ENCODE peak calls at places on chromosomes 5 and 9, in six cellular contexts. T is Panc1, G is GM23338, N is SK-N-SH, K is HCT116, Q is K562. E is an unnamed sample.
A peak's percentile ranks its signal among the peaks of the same experiment; 100 is the strongest.

GRCh38 chr5:130981663-130982062 is 183.4 kb downstream of the HINT1 start:
- DNase-seq in Q (no peak), N (no peak), T (no peak), G (no peak), K (no peak), E (no peak)

GRCh38 chr9:70412678-70413426 is 1.6 kb downstream of the KLF9 start:
- DNase-seq in K (no peak), G (peak; percentile 37), N (peak; percentile 82), Q (peak; percentile 36), T (no peak), E (peak; percentile 31)

GRCh38 chr5:10110228-10110627 is 139.5 kb downstream of the ATPSCKMT start:
- DNase-seq in N (no peak), K (no peak), T (no peak), Q (no peak), G (no peak), E (no peak)

GRCh38 chr5:10306114-10306513 is 1.6 kb downstream of the CMBL start:
- DNase-seq in Q (no peak), G (no peak), N (no peak), T (no peak), K (no peak), E (no peak)

GRCh38 chr9:89985078-89985477 is 380.3 kb downstream of the GADD45G start:
- DNase-seq in G (no peak), N (no peak), T (no peak), K (no peak), Q (no peak), E (no peak)

GRCh38 chr9:88571417-88571816 is 36.4 kb downstream of the NXNL2 start:
- DNase-seq in G (no peak), T (no peak), N (no peak), K (no peak), Q (no peak), E (no peak)

GRCh38 chr9:18629136-18629535 is 155.2 kb downstream of the ADAMTSL1 start:
- DNase-seq in K (no peak), T (no peak), Q (no peak), N (no peak), G (no peak), E (no peak)

GRCh38 chr9:108182950-108183381 is 672.8 kb downstream of the ACTL7B start:
- DNase-seq in Q (no peak), K (no peak), G (no peak), N (no peak), T (no peak), E (no peak)

GRCh38 chr9:459491-460444 is 245.1 kb downstream of the DOCK8 start:
- DNase-seq in N (no peak), T (no peak), K (no peak), Q (no peak), G (peak; percentile 11), E (no peak)

GRCh38 chr9:116494815-116495634 is 192.1 kb upstream of the TRIM32 start:
- DNase-seq in T (peak; percentile 13), Q (peak; percentile 41), G (peak; percentile 83), N (no peak), K (peak; percentile 35), E (peak; percentile 13)

GRCh38 chr5:27594141-27594540 is 555.8 kb upstream of the CDH9 start:
- DNase-seq in G (no peak), K (no peak), T (no peak), Q (no peak), N (no peak), E (no peak)

GRCh38 chr9:82680179-82680935 is 382.6 kb downstream of the RASEF start:
- DNase-seq in Q (no peak), N (peak; percentile 48), T (no peak), G (no peak), K (no peak), E (no peak)

GRCh38 chr9:127595606-127596005 is 16.5 kb upstream of the STXBP1 start:
- DNase-seq in T (no peak), G (no peak), N (no peak), Q (no peak), K (no peak), E (no peak)

GRCh38 chr9:37943329-37944265 is 39.7 kb upstream of the SLC25A51 start:
- DNase-seq in Q (no peak), N (no peak), T (no peak), K (peak; percentile 68), G (peak; percentile 36), E (no peak)

GRCh38 chr9:133351908-133352634 is 4.1 kb downstream of the RPL7A start:
- DNase-seq in N (peak; percentile 71), G (peak; percentile 91), K (no peak), T (no peak), Q (peak; percentile 79), E (no peak)

GRCh38 chr9:109283012-109283411 is 37.8 kb downstream of the EPB41L4B start:
- DNase-seq in T (no peak), K (no peak), N (no peak), Q (no peak), G (no peak), E (no peak)

GRCh38 chr9:69149321-69149807 is 24.7 kb upstream of the TJP2 start:
- DNase-seq in G (peak; percentile 42), Q (no peak), N (no peak), K (no peak), T (no peak), E (no peak)

GRCh38 chr5:120368923-120369715 is 95.0 kb upstream of the PRR16 start:
- DNase-seq in T (no peak), G (no peak), K (no peak), Q (no peak), N (no peak), E (no peak)

GRCh38 chr9:112447283-112447761 is 39.3 kb upstream of the KIAA1958 start:
- DNase-seq in Q (no peak), K (no peak), T (no peak), G (no peak), N (no peak), E (no peak)

GRCh38 chr5:88736494-88736893 is 146.5 kb downstream of the MEF2C start:
- DNase-seq in N (no peak), K (no peak), G (no peak), Q (no peak), T (no peak), E (no peak)

GRCh38 chr9:124477211-124478013 is 27.2 kb downstream of the ADGRD2 start:
- DNase-seq in Q (peak; percentile 44), N (peak; percentile 87), T (no peak), K (no peak), G (peak; percentile 64), E (peak; percentile 32)

GRCh38 chr9:124479947-124480620 is 27.1 kb downstream of the NR5A1 start:
- DNase-seq in Q (no peak), T (no peak), G (no peak), K (no peak), N (no peak), E (no peak)

GRCh38 chr9:124479371-124479770 is 27.8 kb downstream of the NR5A1 start:
- DNase-seq in G (no peak), T (no peak), Q (no peak), K (no peak), N (no peak), E (no peak)

GRCh38 chr9:124475868-124476690 is 25.8 kb downstream of the ADGRD2 start:
- DNase-seq in T (no peak), N (no peak), Q (no peak), G (no peak), K (no peak), E (peak; percentile 58)

GRCh38 chr9:124478014-124478753 is 27.9 kb downstream of the ADGRD2 start:
- DNase-seq in Q (no peak), N (peak; percentile 85), T (no peak), G (peak; percentile 76), K (no peak), E (no peak)
- H3K27me3 ChIP-seq in Q (peaks cover 4% of the 10 kb centered on the region), N (no peaks in the 10 kb centered on the region), T (no peaks in the 10 kb centered on the region), G (peaks cover 49% of the 10 kb centered on the region), K (no peaks in the 10 kb centered on the region), E (no peaks in the 10 kb centered on the region)

GRCh38 chr9:121780177-121780576 is 128.7 kb downstream of the DAB2IP start:
- DNase-seq in N (no peak), G (no peak), T (no peak), K (no peak), Q (no peak), E (no peak)
- TF ChIP-seq REST in N (no peak), G (no peak), T (no peak), K (no peak), Q (no peak), E (no peak)

DNA sequence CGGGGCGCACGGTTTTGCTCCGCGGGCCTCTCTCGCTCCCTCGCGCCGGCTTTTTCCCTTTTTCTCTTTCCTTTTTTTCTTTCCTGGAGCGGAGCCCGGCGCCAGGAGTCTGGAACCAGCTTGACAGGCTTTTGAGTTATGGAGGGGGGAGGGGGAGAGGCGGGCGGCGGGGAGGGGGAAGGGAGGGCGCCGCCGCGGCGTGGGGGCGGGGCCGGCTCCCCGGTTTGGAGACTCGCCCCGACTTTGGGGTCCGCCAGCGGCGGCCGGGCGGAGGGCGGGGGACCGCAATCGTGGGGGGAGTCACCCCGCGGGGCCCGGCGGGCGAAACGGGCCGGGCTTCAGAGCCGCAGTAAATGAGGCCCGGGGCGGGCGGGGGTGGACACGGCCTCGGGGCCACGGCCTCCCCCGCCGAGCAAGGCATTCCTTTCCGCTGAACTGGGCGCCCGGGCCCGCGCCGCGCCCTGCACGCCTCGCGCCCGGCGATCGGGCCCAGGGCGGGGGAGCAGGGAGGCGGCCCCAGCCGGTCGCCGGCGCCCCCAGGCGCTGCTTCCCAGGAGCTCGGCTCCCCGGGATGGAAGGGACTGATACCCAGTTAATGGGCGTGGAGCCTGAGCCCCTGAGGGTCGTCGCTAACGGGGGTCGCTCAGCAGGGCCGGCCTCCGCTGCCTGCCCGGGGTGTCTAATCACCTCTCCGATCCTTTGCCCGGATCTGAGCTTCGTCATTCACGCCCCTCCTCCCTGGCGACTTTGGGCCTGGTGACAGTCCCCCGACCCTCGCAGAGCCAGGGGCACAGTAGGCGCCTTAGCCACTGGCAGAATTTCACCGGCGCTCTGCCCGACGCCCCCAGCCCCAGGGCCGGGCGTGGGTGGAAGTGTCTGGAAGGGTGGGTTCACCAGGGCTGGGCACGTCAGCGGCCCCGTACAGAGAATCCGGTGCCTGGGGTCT is 138.1 kb downstream of the C9orf50 start:
- DNase-seq in T (no peak), N (peak; percentile 90), Q (peak; percentile 87), G (peak; percentile 75), K (no peak), E (no peak)
- H3K27me3 ChIP-seq in T (no peaks in the 10 kb centered on the region), N (no peaks in the 10 kb centered on the region), Q (no peaks in the 10 kb centered on the region), G (peaks cover 79% of the 10 kb centered on the region), K (no peaks in the 10 kb centered on the region), E (no peaks in the 10 kb centered on the region)

GRCh38 chr9:84969736-84970135 is 300.2 kb downstream of the NTRK2 start:
- DNase-seq in G (no peak), T (no peak), Q (no peak), K (no peak), N (no peak), E (no peak)

GRCh38 chr9:84974258-84974657 is 304.7 kb downstream of the NTRK2 start:
- DNase-seq in Q (no peak), G (no peak), K (no peak), N (no peak), T (no peak), E (no peak)

GRCh38 chr9:84970432-84970831 is 300.9 kb downstream of the NTRK2 start:
- DNase-seq in G (no peak), N (no peak), K (no peak), Q (no peak), T (no peak), E (no peak)

GRCh38 chr9:84966876-84967830 is 297.6 kb downstream of the NTRK2 start:
- DNase-seq in Q (no peak), K (no peak), T (no peak), G (peak; percentile 89), N (no peak), E (no peak)

DNA sequence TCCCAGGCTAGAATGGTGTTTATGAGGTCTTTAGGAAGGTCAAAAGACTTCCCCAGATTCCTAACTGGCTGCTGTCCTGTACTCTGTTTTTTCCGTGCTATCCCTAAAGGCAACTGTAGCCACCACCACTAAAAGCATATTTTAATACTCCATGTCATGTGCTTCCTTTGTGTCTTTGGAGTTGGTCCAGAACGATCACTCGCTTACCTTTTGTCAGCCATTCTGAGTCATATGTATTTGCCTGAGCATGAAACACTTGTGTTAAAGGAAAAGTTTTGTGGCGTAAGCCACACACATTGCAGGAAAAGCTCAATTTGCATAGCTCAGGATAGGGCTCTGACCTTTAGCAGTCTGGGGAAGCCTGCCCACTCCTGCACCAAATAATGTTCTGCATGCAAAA is 299.6 kb downstream of the NTRK2 start:
- DNase-seq in N (no peak), Q (no peak), G (no peak), T (no peak), K (no peak), E (no peak)
- TF ChIP-seq REST in N (no peak), Q (no peak), G (no peak), T (no peak), K (no peak), E (no peak)

E was measured in HL-60.